ENCODE peak calls at places on chromosome 22, in six cellular contexts. I is SK-N-DZ; O is trophoblast cell; Y is activated CD4-positive, alpha-beta memory T cell treated with anti-CD3 and anti-CD28 coated beads, Interleukin-2, amount 10 ng/mL, durations not matched to agents 7 days and 5 days; X is cardiac fibroblast; M is NCI-H146. P is an unnamed sample.

GRCh38 chr22:24805790-24806662 is at the start of gene SGSM1:
- DNase-seq in Y (peak), X (peak), I (peak), O (peak), M (peak), P (peak)

GRCh38 chr22:26443901-26444300 is 14.8 kb downstream of the ASPHD2 start:
- DNase-seq in O (no peak), I (no peak), X (no peak), Y (no peak), M (no peak), P (no peak)

GRCh38 chr22:34567367-34567766 is 498.6 kb upstream of the ISX start:
- DNase-seq in I (no peak), Y (no peak), M (no peak), X (no peak), O (no peak), P (no peak)

GRCh38 chr22:35913925-35914324 is 114.7 kb downstream of the RBFOX2 start:
- DNase-seq in Y (no peak), O (no peak), M (no peak), X (no peak), I (no peak), P (no peak)

GRCh38 chr22:16829985-16830384 is 4.8 kb upstream of the XKR3 start:
- DNase-seq in X (no peak), Y (no peak), O (no peak), M (no peak), I (no peak), P (no peak)

GRCh38 chr22:19051381-19051780 is 70.8 kb downstream of the DGCR2 start:
- DNase-seq in M (no peak), X (no peak), I (no peak), O (no peak), Y (no peak), P (no peak)

GRCh38 chr22:23315341-23315917 is 135.1 kb downstream of the BCR start:
- DNase-seq in X (peak), Y (peak), O (peak), I (peak), M (peak), P (peak)

GRCh38 chr22:33851240-33851639 is 69.0 kb downstream of the LARGE1 start:
- DNase-seq in I (no peak), M (peak), O (no peak), X (no peak), Y (no peak), P (no peak)

GRCh38 chr22:32536352-32536751 is 61.7 kb downstream of the FBXO7 start:
- DNase-seq in X (no peak), M (no peak), I (no peak), Y (no peak), O (no peak), P (no peak)

GRCh38 chr22:28799125-28799833 is 1.1 kb downstream of the XBP1 start:
- DNase-seq in I (peak), M (peak), Y (peak), X (peak), O (peak), P (peak)

GRCh38 chr22:44172370-44173108 is 8.2 kb upstream of the PARVG start:
- DNase-seq in M (peak), X (no peak), Y (no peak), I (no peak), O (peak), P (no peak)

GRCh38 chr22:33922268-33922667 is 2.0 kb upstream of the LARGE1 start:
- DNase-seq in X (peak), I (peak), O (peak), Y (no peak), M (peak), P (no peak)

GRCh38 chr22:50014053-50014501 is 1.5 kb upstream of the IL17REL start:
- DNase-seq in Y (no peak), I (no peak), O (no peak), M (no peak), X (no peak), P (no peak)

GRCh38 chr22:41242396-41243117 is 1.8 kb upstream of the CHADL start:
- DNase-seq in Y (no peak), O (no peak), X (no peak), M (no peak), I (no peak), P (no peak)

GRCh38 chr22:41857160-41857859 is 24.4 kb downstream of the SREBF2 start:
- DNase-seq in M (peak), O (peak), X (peak), I (peak), Y (peak), P (peak)

GRCh38 chr22:47615051-47615450 is 852.6 kb downstream of the TBC1D22A start:
- DNase-seq in I (no peak), X (no peak), Y (no peak), M (no peak), O (no peak), P (no peak)

GRCh38 chr22:31490496-31490925 is 869 bp upstream of the EIF4ENIF1 start:
- DNase-seq in O (peak), I (peak), M (peak), X (peak), Y (peak), P (peak)

GRCh38 chr22:43580351-43580750 is 168.5 kb downstream of the MPPED1 start:
- DNase-seq in M (no peak), X (no peak), O (no peak), I (no peak), Y (no peak), P (no peak)

GRCh38 chr22:26632422-26633155 is 10.8 kb downstream of the CRYBA4 start:
- DNase-seq in X (no peak), Y (no peak), O (no peak), M (no peak), I (no peak), P (no peak)

GRCh38 chr22:47204002-47204979 is 441.8 kb downstream of the TBC1D22A start:
- DNase-seq in X (no peak), Y (peak), O (no peak), M (no peak), I (no peak), P (no peak)

GRCh38 chr22:28021998-28022660 is 103.1 kb upstream of the PITPNB start:
- DNase-seq in Y (peak), X (no peak), M (no peak), I (no peak), O (no peak), P (no peak)

GRCh38 chr22:24411256-24412004 is 16.0 kb upstream of the ADORA2A start:
- DNase-seq in X (no peak), Y (no peak), O (no peak), M (no peak), I (no peak), P (no peak)

P was measured in HCEC 1CT.